ENCODE peak calls at places on chromosomes 6 and 20, in nine cellular contexts. W is activated T-cell treated with anti-CD3 and anti-CD28 coated beads, Interleukin-2, amount 50 U/mL, for 72 hours; J is activated gamma-delta T cell treated with anti-CD3 and anti-CD28 coated beads, Interleukin-2, amount 50 U/mL, for 16 hours; I is endothelial cell; P is fibroblast of gingiva; S is GM20000; Q is NAMALWA; H is anterior cingulate cortex; C is natural killer cell. L is an unnamed sample.

GRCh38 chr6:73586416-73586974 is 65.7 kb upstream of the EEF1A1 start:
- DNase-seq in W (no peak), J (no peak), I (no peak), P (peak), S (no peak), Q (no peak), H (no peak), C (no peak), L (no peak)

GRCh38 chr6:28351087-28351486 is 1.3 kb downstream of the ZKSCAN3 start:
- DNase-seq in W (no peak), J (no peak), I (no peak), P (no peak), S (no peak), Q (no peak), H (no peak), C (no peak), L (no peak)

GRCh38 chr6:4250645-4251044 is 115.3 kb upstream of the ECI2 start:
- DNase-seq in W (no peak), J (no peak), I (no peak), P (no peak), S (no peak), Q (no peak), H (no peak), C (no peak), L (no peak)

GRCh38 chr20:52945862-52946522 is 26.2 kb upstream of the TSHZ2 start:
- DNase-seq in W (no peak), J (no peak), I (no peak), P (no peak), S (no peak), Q (no peak), H (no peak), C (no peak), L (no peak)

GRCh38 chr6:36578030-36578825 is 15.9 kb upstream of the SRSF3 start:
- DNase-seq in W (no peak), J (no peak), I (no peak), P (no peak), S (no peak), Q (no peak), H (no peak), C (no peak), L (no peak)

GRCh38 chr20:33027769-33028751 is 3.4 kb upstream of the BPIFB6 start:
- DNase-seq in W (no peak), J (no peak), I (no peak), P (no peak), S (no peak), Q (no peak), H (no peak), C (no peak), L (no peak)

GRCh38 chr6:3356824-3357420 is 98.2 kb downstream of the PSMG4 start:
- DNase-seq in W (no peak), J (no peak), I (no peak), P (peak), S (no peak), Q (no peak), H (no peak), C (no peak), L (no peak)

GRCh38 chr20:17518339-17519052 is 12.7 kb downstream of the BFSP1 start:
- DNase-seq in W (no peak), J (no peak), I (no peak), P (no peak), S (no peak), Q (no peak), H (no peak), C (no peak), L (peak)

GRCh38 chr6:30759575-30760239 is 15.4 kb upstream of the IER3 start:
- DNase-seq in W (no peak), J (no peak), I (no peak), P (peak), S (no peak), Q (no peak), H (no peak), C (no peak), L (peak)

GRCh38 chr6:114144887-114145851 is 174.2 kb upstream of the HDAC2 start:
- DNase-seq in W (no peak), J (no peak), I (no peak), P (no peak), S (no peak), Q (no peak), H (no peak), C (no peak), L (peak)

GRCh38 chr6:20538131-20538662 is 3.9 kb downstream of the CDKAL1 start:
- DNase-seq in W (no peak), J (no peak), I (no peak), P (no peak), S (no peak), Q (no peak), H (no peak), C (no peak), L (peak)

GRCh38 chr6:101666256-101666655 is 272.7 kb downstream of the GRIK2 start:
- DNase-seq in W (no peak), J (no peak), I (no peak), P (peak), S (no peak), Q (no peak), H (no peak), C (no peak), L (peak)

GRCh38 chr6:69706724-69707123 is 90.1 kb downstream of the LMBRD1 start:
- DNase-seq in W (no peak), J (no peak), I (no peak), P (no peak), S (no peak), Q (no peak), H (no peak), C (no peak), L (no peak)

GRCh38 chr6:83125425-83125824 is 58.0 kb downstream of the DOP1A start:
- DNase-seq in W (no peak), J (no peak), I (no peak), P (no peak), S (no peak), Q (no peak), H (no peak), C (no peak), L (no peak)

GRCh38 chr20:42082611-42083010 is 464.4 kb upstream of the CHD6 start:
- DNase-seq in W (no peak), J (no peak), I (no peak), P (no peak), S (no peak), Q (no peak), H (no peak), C (no peak), L (no peak)

GRCh38 chr6:73854998-73855718 is 159.2 kb downstream of the CD109 start:
- DNase-seq in W (peak), J (peak), I (peak), P (peak), S (peak), Q (peak), H (no peak), C (no peak), L (peak)

GRCh38 chr6:17394192-17394611 is 807 bp downstream of the CAP2 start:
- DNase-seq in W (peak), J (no peak), I (peak), P (peak), S (no peak), Q (no peak), H (no peak), C (no peak), L (peak)

GRCh38 chr20:37220255-37220654 is 40.9 kb upstream of the MROH8 start:
- DNase-seq in W (no peak), J (no peak), I (no peak), P (no peak), S (no peak), Q (no peak), H (no peak), C (no peak), L (no peak)

L was measured in neural progenitor cell.